ENCODE peak calls at places on chromosome 21, in eight cellular contexts. L, W, O, R, N, T, I and K are unnamed samples.

GRCh38 chr21:43881283-43881682 is 16.3 kb downstream of the AGPAT3 start:
- DNase-seq in O (no peak), T (no peak), I (no peak), L (no peak), W (no peak), N (no peak), R (no peak), K (no peak)

GRCh38 chr21:41786521-41786987 is 19.7 kb upstream of the RIPK4 start:
- DNase-seq in O (no peak), W (no peak), I (peak; percentile 100), L (no peak), R (no peak), T (peak; percentile 98), N (no peak), K (no peak)

GRCh38 chr21:46351476-46352155 is 27.7 kb downstream of the PCNT start:
- DNase-seq in I (no peak), T (no peak), R (no peak), L (no peak), O (no peak), W (no peak), N (no peak), K (no peak)

GRCh38 chr21:31103163-31103562 is 64.9 kb upstream of the KRTAP19-8 start:
- DNase-seq in N (no peak), L (no peak), R (no peak), T (no peak), O (no peak), W (no peak), I (no peak), K (no peak)

GRCh38 chr21:44881586-44881939 is 8.1 kb upstream of the PTTG1IP start:
- DNase-seq in O (no peak), I (peak; percentile 13), R (no peak), W (no peak), T (no peak), N (no peak), L (no peak), K (no peak)

GRCh38 chr21:45995686-45996179 is 14.2 kb downstream of the COL6A1 start:
- DNase-seq in R (no peak), I (peak; percentile 45), O (no peak), N (no peak), W (no peak), L (no peak), T (no peak), K (no peak)

GRCh38 chr21:44951186-44951915 is 11.5 kb downstream of the SLX9 start:
- DNase-seq in W (no peak), R (no peak), N (no peak), O (no peak), T (no peak), I (no peak), L (no peak), K (no peak)

GRCh38 chr21:27759820-27760219 is 792.9 kb upstream of the ADAMTS5 start:
- DNase-seq in N (no peak), L (no peak), O (no peak), W (no peak), T (no peak), R (no peak), I (no peak), K (no peak)

GRCh38 chr21:42218836-42219605 is at the start of gene ABCG1:
- DNase-seq in W (no peak), N (no peak), L (peak; percentile 61), T (peak; percentile 58), I (no peak), R (peak; percentile 27), O (peak; percentile 61), K (peak; percentile 82)

GRCh38 chr21:43196789-43197188 is 28.0 kb downstream of the CRYAA start:
- DNase-seq in L (peak; percentile 20), O (no peak), T (no peak), R (no peak), I (no peak), W (no peak), N (no peak), K (no peak)

GRCh38 chr21:45669382-45669781 is 25.9 kb downstream of the PCBP3 start:
- DNase-seq in I (no peak), L (no peak), W (no peak), N (no peak), T (no peak), O (no peak), R (no peak), K (no peak)

GRCh38 chr21:35226960-35227741 is 178.0 kb upstream of the RUNX1 start:
- DNase-seq in O (peak; percentile 75), I (no peak), T (no peak), N (no peak), W (no peak), R (no peak), L (no peak), K (peak; percentile 71)

GRCh38 chr21:36910581-36911307 is 55.7 kb downstream of the HLCS start:
- DNase-seq in W (no peak), I (peak; percentile 68), O (no peak), L (peak; percentile 11), T (peak; percentile 88), N (no peak), R (no peak), K (no peak)

GRCh38 chr21:15094706-15095105 is 29.9 kb upstream of the NRIP1 start:
- DNase-seq in N (no peak), T (no peak), W (no peak), R (no peak), O (no peak), I (peak; percentile 25), L (no peak), K (no peak)

GRCh38 chr21:38468989-38469388 is 29.3 kb downstream of the ERG start:
- DNase-seq in R (no peak), N (no peak), T (no peak), I (peak; percentile 65), O (no peak), W (no peak), L (no peak), K (no peak)

GRCh38 chr21:29477941-29478340 is 179.2 kb downstream of the BACH1 start:
- DNase-seq in O (no peak), T (peak; percentile 60), W (no peak), R (no peak), N (no peak), I (peak; percentile 91), L (no peak), K (no peak)

GRCh38 chr21:36749935-36750578 is 51.1 kb downstream of the SIM2 start:
- DNase-seq in N (no peak), T (peak; percentile 71), R (no peak), L (no peak), O (no peak), I (peak; percentile 33), W (no peak), K (no peak)

GRCh38 chr21:14071902-14072734 is 138.6 kb downstream of the LIPI start:
- DNase-seq in O (no peak), R (no peak), I (no peak), W (no peak), T (no peak), L (no peak), N (no peak), K (no peak)

GRCh38 chr21:39874759-39875158 is 7.5 kb downstream of the PCP4 start:
- DNase-seq in L (no peak), N (no peak), T (no peak), O (no peak), I (no peak), R (no peak), W (no peak), K (no peak)

GRCh38 chr21:29018540-29018939 is 609 bp downstream of the RWDD2B start:
- DNase-seq in O (no peak), L (no peak), I (peak; percentile 15), W (no peak), T (peak; percentile 29), N (no peak), R (no peak), K (no peak)

GRCh38 chr21:29382029-29382654 is 83.4 kb downstream of the BACH1 start:
- DNase-seq in I (peak; percentile 93), L (no peak), N (no peak), O (no peak), R (no peak), W (no peak), T (peak; percentile 74), K (no peak)

GRCh38 chr21:27023186-27023585 is 56.3 kb upstream of the ADAMTS5 start:
- DNase-seq in W (no peak), T (no peak), I (no peak), L (no peak), N (no peak), O (no peak), R (no peak), K (no peak)

GRCh38 chr21:45390121-45390751 is 14.7 kb upstream of the COL18A1 start:
- DNase-seq in L (no peak), T (no peak), W (no peak), R (no peak), I (no peak), N (no peak), O (no peak), K (no peak)

GRCh38 chr21:42609806-42610205 is 43.6 kb upstream of the PDE9A start:
- DNase-seq in O (peak; percentile 20), W (no peak), I (no peak), R (no peak), N (peak; percentile 28), L (no peak), T (peak; percentile 43), K (no peak)

GRCh38 chr21:38944903-38945302 is 139.2 kb downstream of the ETS2 start:
- DNase-seq in L (no peak), N (no peak), R (no peak), O (no peak), I (no peak), T (no peak), W (no peak), K (no peak)

GRCh38 chr21:33836408-33836807 is 79.2 kb downstream of the ATP5PO start:
- DNase-seq in R (no peak), I (peak; percentile 48), T (no peak), L (no peak), O (no peak), N (no peak), W (no peak), K (no peak)

GRCh38 chr21:45146801-45147200 is 72.4 kb downstream of the ADARB1 start:
- DNase-seq in T (no peak), N (no peak), W (no peak), L (no peak), O (no peak), I (no peak), R (no peak), K (no peak)

GRCh38 chr21:16372546-16372945 is 642.8 kb downstream of the USP25 start:
- DNase-seq in O (no peak), N (no peak), T (no peak), I (no peak), L (peak; percentile 10), W (no peak), R (no peak), K (no peak)

GRCh38 chr21:36255650-36256047 is 64.3 kb upstream of the MORC3 start:
- DNase-seq in T (no peak), O (no peak), W (no peak), R (no peak), N (no peak), L (no peak), I (no peak), K (peak; percentile 48)

GRCh38 chr21:42455196-42455595 is 40.8 kb downstream of the RSPH1 start:
- DNase-seq in W (no peak), R (no peak), I (no peak), O (no peak), N (no peak), T (no peak), L (no peak), K (peak; percentile 43)

GRCh38 chr21:38979271-38980196 is 173.8 kb downstream of the ETS2 start:
- DNase-seq in O (peak; percentile 55), W (no peak), I (peak; percentile 79), L (no peak), N (no peak), R (no peak), T (no peak), K (no peak)

GRCh38 chr21:35980821-35981220 is 79.5 kb downstream of the SETD4 start:
- DNase-seq in O (no peak), N (no peak), L (no peak), T (no peak), W (no peak), R (no peak), I (no peak), K (no peak)

GRCh38 chr21:45366931-45367401 is 38.0 kb upstream of the COL18A1 start:
- DNase-seq in R (no peak), W (no peak), O (no peak), L (no peak), N (no peak), I (peak; percentile 99), T (peak; percentile 97), K (peak; percentile 60)

GRCh38 chr21:39630191-39630591 is 17.5 kb downstream of the B3GALT5 start:
- DNase-seq in R (no peak), O (no peak), N (no peak), W (no peak), T (peak; percentile 86), I (peak; percentile 92), L (no peak), K (no peak)